ENCODE peak calls at places on chromosomes 16 and 17, in six cellular contexts. One of them, this sample, is unnamed. For H3K4me1, the result is how much of the 10 kb centered on the place peaks cover.

GRCh38 chr17:11852911-11853310 is 144.4 kb downstream of the ZNF18 start:
- DNase-seq in A549: no peak
- DNase-seq in PC-3: peak
- DNase-seq in ascending aorta: no peak
- DNase-seq in Karpas-422: no peak
- DNase-seq in small intestine: no peak
- DNase-seq in this sample: no peak

GRCh38 chr17:39602533-39603303 is 5.0 kb downstream of the NEUROD2 start:
- DNase-seq in Karpas-422: no peak
- DNase-seq in ascending aorta: no peak
- DNase-seq in small intestine: no peak
- DNase-seq in PC-3: no peak
- DNase-seq in A549: no peak
- DNase-seq in this sample: no peak

GRCh38 chr17:73423806-73424205 is 112.0 kb upstream of the CDC42EP4 start:
- DNase-seq in PC-3: no peak
- DNase-seq in Karpas-422: no peak
- DNase-seq in A549: no peak
- DNase-seq in small intestine: no peak
- DNase-seq in ascending aorta: no peak
- DNase-seq in this sample: no peak

GRCh38 chr16:86509759-86510464 is 415 bp upstream of the FOXF1 start:
- DNase-seq in PC-3: no peak
- DNase-seq in small intestine: no peak
- DNase-seq in Karpas-422: no peak
- DNase-seq in ascending aorta: no peak
- DNase-seq in A549: no peak
- DNase-seq in this sample: no peak

GRCh38 chr17:64441772-64442549 is 7.0 kb upstream of the MILR1 start:
- DNase-seq in small intestine: no peak
- DNase-seq in A549: no peak
- DNase-seq in Karpas-422: no peak
- DNase-seq in PC-3: no peak
- DNase-seq in ascending aorta: peak
- DNase-seq in this sample: no peak

GRCh38 chr17:1590031-1590746 is 27.6 kb upstream of the PITPNA start:
- DNase-seq in PC-3: peak
- DNase-seq in A549: peak
- DNase-seq in small intestine: peak
- DNase-seq in Karpas-422: no peak
- DNase-seq in ascending aorta: peak
- DNase-seq in this sample: no peak

GRCh38 chr17:2909853-2910234 is 113.6 kb downstream of the RAP1GAP2 start:
- DNase-seq in A549: no peak
- DNase-seq in small intestine: no peak
- DNase-seq in PC-3: no peak
- DNase-seq in Karpas-422: peak
- DNase-seq in ascending aorta: no peak
- DNase-seq in this sample: no peak

GRCh38 chr16:9135797-9136196 is 44.4 kb downstream of the HAPSTR1 start:
- DNase-seq in Karpas-422: no peak
- DNase-seq in A549: no peak
- DNase-seq in ascending aorta: peak
- DNase-seq in small intestine: no peak
- DNase-seq in PC-3: no peak
- DNase-seq in this sample: no peak

GRCh38 chr17:65627892-65628622 is 66.6 kb upstream of the AXIN2 start:
- DNase-seq in small intestine: peak
- DNase-seq in A549: peak
- DNase-seq in Karpas-422: no peak
- DNase-seq in PC-3: peak
- DNase-seq in ascending aorta: peak
- DNase-seq in this sample: peak

GRCh38 chr16:10386517-10387377 is 886 bp downstream of the ATF7IP2 start:
- DNase-seq in ascending aorta: no peak
- DNase-seq in PC-3: peak
- DNase-seq in A549: peak
- DNase-seq in small intestine: peak
- DNase-seq in Karpas-422: peak
- DNase-seq in this sample: no peak

GRCh38 chr17:71470062-71470461 is 650.8 kb upstream of the SOX9 start:
- DNase-seq in PC-3: peak
- DNase-seq in ascending aorta: no peak
- DNase-seq in Karpas-422: no peak
- DNase-seq in small intestine: no peak
- DNase-seq in A549: no peak
- DNase-seq in this sample: no peak

GRCh38 chr16:11796227-11797165 is 562 bp downstream of the ZC3H7A start:
- DNase-seq in small intestine: peak
- DNase-seq in A549: peak
- DNase-seq in ascending aorta: peak
- DNase-seq in PC-3: peak
- DNase-seq in Karpas-422: peak
- DNase-seq in this sample: no peak

GRCh38 chr17:3639981-3640596 is 3.5 kb downstream of the CTNS start:
- DNase-seq in ascending aorta: no peak
- DNase-seq in A549: no peak
- DNase-seq in small intestine: no peak
- DNase-seq in PC-3: no peak
- DNase-seq in Karpas-422: peak
- DNase-seq in this sample: no peak

GRCh38 chr16:10964891-10965326 is 20.5 kb downstream of the CLEC16A start:
- DNase-seq in PC-3: no peak
- DNase-seq in A549: no peak
- DNase-seq in Karpas-422: no peak
- DNase-seq in small intestine: no peak
- DNase-seq in ascending aorta: no peak
- DNase-seq in this sample: no peak

GRCh38 chr16:54128629-54129230 is 157.9 kb downstream of the IRX3 start:
- DNase-seq in ascending aorta: no peak
- DNase-seq in A549: no peak
- DNase-seq in small intestine: no peak
- DNase-seq in PC-3: no peak
- DNase-seq in Karpas-422: no peak
- DNase-seq in this sample: no peak

GRCh38 chr16:27839419-27839818 is 224.1 kb downstream of the GSG1L start:
- DNase-seq in Karpas-422: no peak
- DNase-seq in PC-3: peak
- DNase-seq in small intestine: no peak
- DNase-seq in ascending aorta: no peak
- DNase-seq in A549: no peak
- DNase-seq in this sample: peak

GRCh38 chr16:77749415-77749814 is 27.1 kb downstream of the NUDT7 start:
- DNase-seq in A549: no peak
- DNase-seq in PC-3: no peak
- DNase-seq in small intestine: no peak
- DNase-seq in ascending aorta: no peak
- DNase-seq in Karpas-422: no peak
- DNase-seq in this sample: no peak
- H3K4me1 ChIP-seq in A549: under half
- H3K4me1 ChIP-seq in PC-3: under half
- H3K4me1 ChIP-seq in small intestine: under half
- H3K4me1 ChIP-seq in ascending aorta: under half
- H3K4me1 ChIP-seq in Karpas-422: under half
- H3K4me1 ChIP-seq in this sample: under half

GRCh38 chr17:58283674-58284612 is 3.2 kb upstream of the MPO start:
- DNase-seq in small intestine: no peak
- DNase-seq in Karpas-422: no peak
- DNase-seq in A549: no peak
- DNase-seq in PC-3: no peak
- DNase-seq in ascending aorta: no peak
- DNase-seq in this sample: peak
- H3K4me1 ChIP-seq in small intestine: under half
- H3K4me1 ChIP-seq in Karpas-422: under half
- H3K4me1 ChIP-seq in A549: under half
- H3K4me1 ChIP-seq in PC-3: under half
- H3K4me1 ChIP-seq in ascending aorta: under half
- H3K4me1 ChIP-seq in this sample: under half

GRCh38 chr16:56626685-56627084 is 1.1 kb downstream of the MT1E start:
- DNase-seq in ascending aorta: no peak
- DNase-seq in small intestine: no peak
- DNase-seq in A549: no peak
- DNase-seq in PC-3: no peak
- DNase-seq in Karpas-422: no peak
- DNase-seq in this sample: no peak
- H3K4me1 ChIP-seq in ascending aorta: under half
- H3K4me1 ChIP-seq in small intestine: under half
- H3K4me1 ChIP-seq in A549: under half
- H3K4me1 ChIP-seq in PC-3: under half
- H3K4me1 ChIP-seq in Karpas-422: under half
- H3K4me1 ChIP-seq in this sample: under half

GRCh38 chr16:2803545-2804195 is 5.4 kb downstream of the PRSS41 start:
- DNase-seq in PC-3: no peak
- DNase-seq in Karpas-422: no peak
- DNase-seq in A549: no peak
- DNase-seq in small intestine: no peak
- DNase-seq in ascending aorta: no peak
- DNase-seq in this sample: no peak
- H3K4me1 ChIP-seq in PC-3: under half
- H3K4me1 ChIP-seq in Karpas-422: under half
- H3K4me1 ChIP-seq in A549: under half
- H3K4me1 ChIP-seq in small intestine: under half
- H3K4me1 ChIP-seq in ascending aorta: under half
- H3K4me1 ChIP-seq in this sample: under half

DNA sequence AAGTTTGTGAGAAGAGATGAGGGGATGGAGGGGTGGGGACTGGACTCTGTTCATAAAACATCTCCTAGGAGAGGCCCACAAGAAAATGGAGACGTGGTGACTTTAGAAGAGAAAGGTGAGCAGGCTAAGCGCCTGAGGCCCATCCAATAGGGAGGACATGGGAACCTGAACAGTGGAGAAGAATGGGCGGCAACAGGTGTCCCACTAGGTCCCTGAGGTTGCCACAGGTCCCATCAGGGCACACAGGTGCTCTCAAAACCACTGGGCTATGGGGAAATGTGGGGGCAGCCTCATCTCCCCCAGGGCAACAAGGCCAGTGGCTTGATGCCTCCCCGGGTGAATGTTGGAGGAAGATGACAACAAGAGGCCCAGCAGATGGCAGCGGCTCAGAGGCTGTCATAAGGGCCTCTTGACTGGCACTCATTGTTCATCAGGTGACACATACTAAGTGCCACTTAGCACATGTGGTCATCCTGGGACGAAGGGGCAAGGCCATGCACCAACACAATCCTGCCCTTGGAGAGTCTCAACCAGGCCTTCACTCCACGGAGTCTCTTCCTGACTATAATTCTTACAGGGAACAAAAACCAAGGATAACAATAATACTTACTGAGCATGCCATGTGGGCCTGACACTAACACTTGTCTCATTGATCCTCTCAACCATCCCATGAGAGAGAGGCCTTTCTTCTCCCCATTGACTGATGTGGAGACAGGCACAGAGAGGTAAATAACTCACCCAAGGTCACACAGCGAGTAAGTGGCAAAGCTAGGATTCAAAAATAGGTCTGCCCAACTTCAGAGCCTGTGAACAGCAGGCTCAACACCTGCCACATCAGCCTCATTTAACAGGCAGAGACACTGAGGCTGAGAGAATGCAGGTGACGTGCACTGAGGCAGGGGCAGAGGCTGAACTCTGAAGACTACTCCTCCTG is 38.0 kb downstream of the CUEDC1 start:
- DNase-seq in Karpas-422: no peak
- DNase-seq in PC-3: peak
- DNase-seq in ascending aorta: no peak
- DNase-seq in A549: peak
- DNase-seq in small intestine: no peak
- DNase-seq in this sample: no peak
- H3K4me1 ChIP-seq in Karpas-422: under half
- H3K4me1 ChIP-seq in PC-3: half or more
- H3K4me1 ChIP-seq in ascending aorta: under half
- H3K4me1 ChIP-seq in A549: half or more
- H3K4me1 ChIP-seq in small intestine: under half
- H3K4me1 ChIP-seq in this sample: under half

DNA sequence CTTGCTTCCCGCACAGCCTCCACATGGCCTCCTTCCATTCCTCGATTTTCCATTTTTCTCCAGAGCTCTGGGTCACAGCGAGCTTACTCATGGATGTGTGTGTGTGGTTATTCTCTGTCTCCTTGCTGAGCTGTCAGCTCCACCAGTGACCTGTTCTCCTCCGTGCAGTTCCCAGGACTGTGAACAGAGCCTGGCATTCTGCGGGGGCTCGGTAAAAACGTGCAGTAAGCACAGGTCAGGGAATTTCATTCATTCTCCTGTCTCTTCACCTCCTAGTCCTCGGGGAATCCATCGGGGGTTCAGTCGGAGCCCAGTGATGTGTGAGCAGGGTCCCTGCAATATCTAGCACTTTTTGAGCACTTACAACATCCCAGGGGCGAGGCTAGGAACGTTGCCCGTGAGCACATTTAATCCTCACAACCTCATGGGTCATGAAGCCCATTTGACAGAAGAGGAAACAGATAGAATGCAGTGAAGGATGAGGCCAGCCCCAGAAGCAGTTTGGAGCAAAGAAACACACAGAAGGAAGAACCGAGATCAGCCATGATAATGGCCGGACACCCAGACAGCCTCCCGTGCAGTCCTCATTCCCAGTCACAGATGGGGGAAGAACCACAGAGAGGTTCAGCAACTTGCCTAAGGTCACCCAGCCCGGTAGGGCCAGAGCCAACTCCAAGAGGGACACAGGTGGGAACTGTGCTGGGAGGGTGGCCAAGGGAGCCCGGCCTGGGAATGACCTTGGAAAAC is 183.2 kb upstream of the GSE1 start:
- DNase-seq in ascending aorta: no peak
- DNase-seq in A549: no peak
- DNase-seq in PC-3: no peak
- DNase-seq in small intestine: no peak
- DNase-seq in Karpas-422: no peak
- DNase-seq in this sample: no peak
- H3K4me1 ChIP-seq in ascending aorta: under half
- H3K4me1 ChIP-seq in A549: under half
- H3K4me1 ChIP-seq in PC-3: under half
- H3K4me1 ChIP-seq in small intestine: under half
- H3K4me1 ChIP-seq in Karpas-422: under half
- H3K4me1 ChIP-seq in this sample: under half